ENCODE peak calls at places on chromosomes 16 and 17, in five cellular contexts. R, E, W, H and Y are unnamed samples.

GRCh38 chr17:44219126-44219635 is 294 bp downstream of the UBTF start:
- DNase-seq in R (peak), E (no peak), W (peak), H (peak), Y (no peak)

GRCh38 chr16:86680137-86680536 is 101.8 kb downstream of the FOXL1 start:
- DNase-seq in R (peak), E (no peak), W (no peak), H (peak), Y (no peak)

GRCh38 chr16:53123753-53124152 is 69.0 kb downstream of the CHD9 start:
- DNase-seq in R (no peak), E (no peak), W (no peak), H (peak), Y (no peak)

GRCh38 chr16:66295191-66295590 is 71.3 kb upstream of the CDH5 start:
- DNase-seq in R (no peak), E (no peak), W (no peak), H (no peak), Y (no peak)

GRCh38 chr17:77417575-77417974 is 276.8 kb downstream of the SEC14L1 start:
- DNase-seq in R (no peak), E (no peak), W (no peak), H (no peak), Y (no peak)

GRCh38 chr16:31535737-31536136 is 8.0 kb downstream of the AHSP start:
- DNase-seq in R (no peak), E (no peak), W (no peak), H (no peak), Y (no peak)

GRCh38 chr17:79622776-79623175 is 11.9 kb upstream of the RBFOX3 start:
- DNase-seq in R (no peak), E (no peak), W (peak), H (no peak), Y (peak)

GRCh38 chr17:1871743-1872142 is 41.9 kb downstream of the RPA1 start:
- DNase-seq in R (no peak), E (no peak), W (no peak), H (no peak), Y (no peak)

GRCh38 chr16:65294708-65295107 is 172.8 kb upstream of the CDH11 start:
- DNase-seq in R (no peak), E (no peak), W (no peak), H (no peak), Y (no peak)

GRCh38 chr16:51198349-51198748 is 47.3 kb upstream of the SALL1 start:
- DNase-seq in R (no peak), E (no peak), W (no peak), H (no peak), Y (no peak)

GRCh38 chr17:71735893-71736292 is 384.9 kb upstream of the SOX9 start:
- DNase-seq in R (no peak), E (no peak), W (no peak), H (no peak), Y (no peak)

GRCh38 chr16:27779719-27780161 is 229.8 kb downstream of the KATNIP start:
- DNase-seq in R (peak), E (peak), W (no peak), H (peak), Y (no peak)

GRCh38 chr16:68379472-68380347 is 68.6 kb downstream of the SMPD3 start:
- DNase-seq in R (no peak), E (no peak), W (no peak), H (no peak), Y (no peak)

GRCh38 chr17:45149037-45149668 is 878 bp downstream of the HEXIM1 start:
- DNase-seq in R (peak), E (peak), W (peak), H (peak), Y (no peak)

GRCh38 chr16:48383877-48384304 is 1.3 kb downstream of the SIAH1 start:
- DNase-seq in R (peak), E (no peak), W (peak), H (peak), Y (no peak)

GRCh38 chr17:56876766-56877179 is 37.1 kb downstream of the TRIM25 start:
- DNase-seq in R (no peak), E (no peak), W (no peak), H (peak), Y (no peak)

GRCh38 chr17:45437461-45438283 is 5.0 kb upstream of the ARHGAP27 start:
- DNase-seq in R (no peak), E (no peak), W (no peak), H (no peak), Y (no peak)

GRCh38 chr17:81512560-81512983 is at the start of gene ACTG1:
- DNase-seq in R (peak), E (peak), W (peak), H (peak), Y (peak)

GRCh38 chr16:71179569-71179968 is 51.0 kb downstream of the HYDIN start:
- DNase-seq in R (no peak), E (no peak), W (no peak), H (no peak), Y (no peak)

GRCh38 chr17:19542247-19542646 is 8.6 kb downstream of the SLC47A1 start:
- DNase-seq in R (no peak), E (peak), W (no peak), H (no peak), Y (no peak)

GRCh38 chr17:58513913-58514794 is at the start of gene MTMR4:
- DNase-seq in R (peak), E (peak), W (peak), H (peak), Y (peak)

GRCh38 chr16:30166202-30166902 is 17.1 kb upstream of the CORO1A start:
- DNase-seq in R (no peak), E (no peak), W (no peak), H (no peak), Y (no peak)

GRCh38 chr17:3659541-3660111 is 8.8 kb downstream of the TAX1BP3 start:
- DNase-seq in R (peak), E (peak), W (peak), H (peak), Y (no peak)

GRCh38 chr16:1985466-1986150 is 1.6 kb downstream of the GFER start:
- DNase-seq in R (no peak), E (no peak), W (no peak), H (no peak), Y (no peak)

GRCh38 chr17:16352303-16352837 is 899 bp downstream of the CENPV start:
- DNase-seq in R (peak), E (peak), W (peak), H (peak), Y (no peak)

GRCh38 chr17:3447625-3448024 is 14.0 kb upstream of the OR1E2 start:
- DNase-seq in R (no peak), E (no peak), W (no peak), H (peak), Y (no peak)

GRCh38 chr16:2008631-2009301 is 855 bp downstream of the ZNF598 start:
- DNase-seq in R (no peak), E (no peak), W (no peak), H (peak), Y (no peak)

GRCh38 chr16:85172465-85173071 is 60.3 kb upstream of the CIBAR2 start:
- DNase-seq in R (no peak), E (peak), W (peak), H (no peak), Y (peak)

GRCh38 chr17:48994548-48995331 is 2.4 kb upstream of the IGF2BP1 start:
- DNase-seq in R (no peak), E (no peak), W (no peak), H (no peak), Y (no peak)

GRCh38 chr16:2751577-2752034 is 832 bp upstream of the SRRM2 start:
- DNase-seq in R (no peak), E (peak), W (peak), H (no peak), Y (peak)

GRCh38 chr17:21318439-21318838 is 33.9 kb downstream of the MAP2K3 start:
- DNase-seq in R (no peak), E (no peak), W (no peak), H (no peak), Y (no peak)

GRCh38 chr17:75783069-75783783 is 1.4 kb upstream of the UNK start:
- DNase-seq in R (peak), E (no peak), W (no peak), H (peak), Y (no peak)

GRCh38 chr16:16143038-16143763 is 80.1 kb downstream of the ABCC6 start:
- DNase-seq in R (no peak), E (no peak), W (no peak), H (no peak), Y (no peak)

GRCh38 chr16:66841366-66841765 is 2.8 kb upstream of the CA7 start:
- DNase-seq in R (no peak), E (no peak), W (no peak), H (no peak), Y (no peak)

GRCh38 chr17:54180919-54181318 is 358.2 kb downstream of the KIF2B start:
- DNase-seq in R (no peak), E (no peak), W (no peak), H (no peak), Y (no peak)

GRCh38 chr16:22898874-22899348 is 84.9 kb downstream of the HS3ST2 start:
- DNase-seq in R (peak), E (peak), W (peak), H (peak), Y (no peak)

GRCh38 chr17:44830359-44831269 is 527 bp upstream of the GJC1 start:
- DNase-seq in R (peak), E (peak), W (no peak), H (peak), Y (no peak)

DNA sequence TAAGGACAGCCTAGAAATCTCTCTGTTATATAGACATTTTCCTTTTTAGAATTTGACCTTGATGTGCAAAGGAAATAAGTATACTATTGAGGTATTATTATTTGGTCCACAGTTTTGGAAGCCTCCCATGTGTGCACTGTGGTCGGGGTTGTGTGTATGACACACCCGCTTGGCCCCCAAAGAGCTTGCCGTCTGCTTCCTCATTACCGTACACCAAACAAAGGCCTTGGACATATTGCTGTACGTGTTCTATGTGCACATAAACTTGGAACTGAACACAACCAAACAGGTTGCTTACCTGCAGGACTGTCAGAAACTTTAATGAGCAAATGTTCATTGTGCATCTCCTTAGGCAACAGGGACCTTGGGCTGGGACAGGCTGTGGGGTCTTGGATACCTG is 38.2 kb downstream of the METRNL start:
- DNase-seq in R (no peak), E (no peak), W (no peak), H (no peak), Y (no peak)
- TF ChIP-seq CTCF in R (no peak), E (no peak), W (no peak), H (no peak), Y (no peak)

GRCh38 chr17:47622179-47622549 is 27.6 kb upstream of the KPNB1 start:
- DNase-seq in R (no peak), E (no peak), W (no peak), H (peak), Y (no peak)

GRCh38 chr17:47621293-47622178 is 28.2 kb upstream of the KPNB1 start:
- DNase-seq in R (peak), E (peak), W (no peak), H (peak), Y (no peak)

GRCh38 chr17:47620503-47621245 is 29.0 kb upstream of the KPNB1 start:
- DNase-seq in R (no peak), E (no peak), W (no peak), H (no peak), Y (no peak)

GRCh38 chr17:47615766-47616424 is 33.8 kb upstream of the KPNB1 start:
- DNase-seq in R (peak), E (no peak), W (no peak), H (peak), Y (no peak)

GRCh38 chr17:47618416-47618815 is 31.3 kb upstream of the KPNB1 start:
- DNase-seq in R (no peak), E (no peak), W (no peak), H (peak), Y (no peak)
- TF ChIP-seq CTCF in R (peak), E (peak), W (peak), H (peak), Y (peak)

GRCh38 chr17:50150354-50151040 is at the start of gene PPP1R9B:
- DNase-seq in R (no peak), E (no peak), W (no peak), H (no peak), Y (no peak)

GRCh38 chr17:50148226-50149098 is 2.0 kb downstream of the PPP1R9B start:
- DNase-seq in R (no peak), E (no peak), W (peak), H (peak), Y (no peak)

GRCh38 chr17:50149099-50149424 is 1.4 kb downstream of the PPP1R9B start:
- DNase-seq in R (no peak), E (no peak), W (no peak), H (no peak), Y (no peak)

GRCh38 chr17:50151041-50151936 is 812 bp upstream of the PPP1R9B start:
- DNase-seq in R (peak), E (peak), W (peak), H (peak), Y (peak)

DNA sequence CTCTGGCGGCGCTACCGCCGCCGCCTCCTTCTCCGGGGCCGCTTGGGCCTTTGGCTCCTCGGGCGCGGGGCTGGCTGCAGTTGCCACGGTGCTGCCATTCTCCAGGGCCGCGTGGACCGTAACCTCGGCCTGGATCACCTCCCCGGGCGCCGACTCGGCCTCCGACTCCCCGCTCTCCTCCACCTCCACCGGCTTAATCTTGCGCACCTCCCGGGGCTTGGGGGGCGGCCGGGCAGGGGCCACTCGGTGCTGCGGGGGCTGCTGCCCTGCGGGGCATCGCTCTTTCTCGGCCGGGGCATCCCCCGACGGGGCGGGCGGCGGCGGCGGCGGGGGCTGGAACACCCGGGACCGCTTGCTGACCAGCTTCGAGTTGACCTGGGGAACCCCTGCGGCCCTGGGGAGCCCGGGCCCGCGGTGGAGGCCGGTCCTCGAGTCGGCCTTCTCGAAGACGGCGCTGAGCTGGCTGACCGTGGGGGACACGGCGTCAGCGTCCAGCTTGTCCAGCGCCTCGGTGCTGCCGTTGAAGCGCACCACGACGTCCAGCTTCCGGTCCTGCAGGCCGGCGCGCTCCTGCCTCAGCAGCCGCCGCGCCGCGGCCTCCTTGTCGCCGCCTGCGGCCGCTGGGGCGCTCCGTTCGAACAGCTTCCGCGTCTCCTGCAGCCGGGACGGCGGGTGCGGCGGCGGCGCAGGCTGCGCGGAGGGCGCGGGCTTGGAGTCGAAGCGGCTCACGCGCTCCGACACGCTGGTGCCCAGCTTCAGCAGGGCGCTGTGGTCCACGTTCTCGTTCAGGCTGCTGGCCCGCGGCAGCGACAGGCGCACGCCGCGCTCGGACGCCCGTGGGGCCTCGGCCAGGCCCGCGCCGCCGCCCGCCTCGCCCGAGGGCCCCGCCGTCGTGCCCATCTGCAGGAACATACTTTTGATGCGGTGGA is 788 bp downstream of the PPP1R9B start:
- DNase-seq in R (no peak), E (no peak), W (peak), H (peak), Y (no peak)
- TF ChIP-seq CTCF in R (no peak), E (peak), W (no peak), H (no peak), Y (no peak)

GRCh38 chr16:57372372-57373116 is at the start of gene CX3CL1:
- DNase-seq in R (peak), E (peak), W (peak), H (peak), Y (no peak)
- TF ChIP-seq CTCF in R (no peak), E (peak), W (no peak), H (no peak), Y (no peak)

DNA sequence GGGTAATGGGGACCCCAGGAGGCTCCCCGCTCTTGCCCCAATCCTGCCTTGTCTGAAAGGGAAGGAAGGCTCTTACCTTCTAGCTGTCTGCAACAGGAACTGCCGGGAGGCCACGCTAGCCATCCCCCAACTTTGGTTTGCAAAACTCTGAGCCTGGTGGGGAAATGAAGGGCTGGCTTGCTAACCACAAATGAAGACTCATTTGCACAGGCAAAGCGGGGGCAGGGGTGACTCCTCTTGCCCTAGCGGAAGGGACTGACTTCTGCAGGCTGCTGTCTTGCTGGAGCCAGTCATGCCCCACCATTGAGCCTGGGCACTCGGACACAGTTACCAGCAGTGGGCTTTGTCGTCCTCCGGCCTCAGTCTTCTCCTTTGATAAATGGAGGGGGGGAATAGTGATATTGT is 52.6 kb downstream of the PLCG2 start:
- DNase-seq in R (no peak), E (peak), W (peak), H (no peak), Y (no peak)
- TF ChIP-seq CTCF in R (no peak), E (no peak), W (no peak), H (no peak), Y (no peak)

GRCh38 chr17:5049314-5049819 is 14.1 kb upstream of the SLC52A1 start:
- DNase-seq in R (no peak), E (no peak), W (no peak), H (no peak), Y (no peak)
- TF ChIP-seq CTCF in R (no peak), E (no peak), W (no peak), H (no peak), Y (no peak)

DNA sequence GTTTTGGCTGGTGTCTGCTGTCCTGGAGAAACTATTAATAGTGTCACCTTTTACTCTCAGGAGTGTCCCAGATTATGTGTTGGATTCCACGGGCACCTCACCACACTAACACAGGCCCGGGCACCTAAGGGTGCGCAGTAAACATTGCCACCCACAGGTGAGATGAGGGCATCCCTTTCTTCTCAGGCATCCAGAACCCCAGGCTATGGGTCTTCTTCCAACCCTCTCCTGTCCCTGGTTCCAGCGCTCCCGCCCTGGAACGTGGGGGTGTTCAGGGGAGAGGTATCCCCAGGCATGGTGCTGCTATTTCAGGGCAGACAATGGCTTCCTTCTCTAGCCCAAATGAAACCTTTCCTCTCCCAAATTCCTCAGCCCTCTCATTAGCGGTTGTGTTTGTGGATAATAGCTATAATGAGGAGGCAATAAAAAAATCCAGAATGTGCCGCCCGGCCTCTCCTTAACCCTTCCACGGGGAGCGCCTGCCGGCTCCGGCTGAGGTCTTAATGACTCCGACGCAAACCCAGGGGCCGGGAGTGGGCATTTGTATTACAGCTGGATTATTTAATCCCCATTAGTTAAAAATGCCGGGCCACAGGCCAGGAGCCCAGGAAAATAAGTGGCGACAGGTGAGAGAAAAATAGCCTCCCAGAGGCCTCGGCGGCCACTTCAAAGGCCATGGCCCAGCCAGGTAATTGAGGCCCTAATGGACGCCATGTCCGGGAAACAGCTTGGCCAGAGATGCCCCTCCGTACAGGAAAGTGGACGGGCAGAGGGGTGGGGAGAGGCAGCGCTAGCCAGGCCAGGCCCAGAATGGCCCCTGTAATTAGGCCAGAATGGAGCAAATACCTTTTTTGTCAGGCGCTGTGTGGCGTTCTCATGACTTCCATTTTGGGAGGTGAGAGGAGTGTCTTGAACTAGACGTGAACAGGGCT is 102.8 kb downstream of the IRX5 start:
- DNase-seq in R (no peak), E (no peak), W (no peak), H (no peak), Y (no peak)
- TF ChIP-seq CTCF in R (no peak), E (no peak), W (no peak), H (no peak), Y (no peak)

GRCh38 chr17:61005358-61005757 is 327.7 kb downstream of the BCAS3 start:
- DNase-seq in R (no peak), E (no peak), W (no peak), H (peak), Y (no peak)

GRCh38 chr17:61002316-61002736 is 324.7 kb downstream of the BCAS3 start:
- DNase-seq in R (peak), E (no peak), W (no peak), H (peak), Y (no peak)

DNA sequence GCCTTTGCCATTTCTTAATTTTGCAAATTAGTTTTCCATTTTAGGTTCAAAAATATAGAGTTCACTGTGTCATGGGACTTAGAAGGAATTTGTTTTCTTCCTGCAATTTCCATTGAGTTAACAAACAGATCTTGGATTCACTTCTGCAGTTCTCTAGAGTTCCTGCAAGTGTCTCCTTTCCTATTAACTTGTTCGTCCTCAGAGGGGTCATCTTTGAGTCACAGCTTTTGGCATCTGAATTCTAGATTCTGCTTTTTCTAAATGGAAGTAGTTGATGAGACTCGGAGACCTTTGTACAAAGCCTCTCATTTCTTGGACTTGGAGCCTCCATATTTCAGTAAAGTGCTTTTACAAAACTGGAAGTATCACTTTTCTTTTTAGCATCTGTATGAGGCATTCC is 323.3 kb downstream of the BCAS3 start:
- DNase-seq in R (peak), E (no peak), W (no peak), H (peak), Y (no peak)
- TF ChIP-seq CTCF in R (peak), E (peak), W (no peak), H (peak), Y (no peak)

GRCh38 chr16:83913234-83913633 is 14.3 kb downstream of the MLYCD start:
- DNase-seq in R (no peak), E (no peak), W (no peak), H (peak), Y (no peak)
- TF ChIP-seq CTCF in R (no peak), E (no peak), W (no peak), H (no peak), Y (no peak)